ENCODE peak calls at places on chromosomes 2 and 18, in six cellular contexts. I is A673, C is endodermal cell, Q is heart right ventricle, O is lower lobe of right lung, U is ovary. M is an unnamed sample. For H3K4me1, the result is how much of the 10 kb centered on the place peaks cover.

GRCh38 chr18:55515946-55516710 is 71.9 kb downstream of the TCF4 start:
- DNase-seq in I (no peak), C (no peak), Q (no peak), O (no peak), U (no peak), M (no peak)

GRCh38 chr2:219875036-219875435 is 247.6 kb downstream of the SLC4A3 start:
- DNase-seq in I (no peak), C (no peak), Q (no peak), O (no peak), U (no peak), M (no peak)

GRCh38 chr2:86223098-86223681 is 23.9 kb downstream of the MRPL35 start:
- DNase-seq in I (no peak), C (peak), Q (peak), O (no peak), U (peak), M (peak)

GRCh38 chr2:165646321-165646801 is 147.7 kb downstream of the GALNT3 start:
- DNase-seq in I (peak), C (no peak), Q (no peak), O (no peak), U (no peak), M (no peak)

GRCh38 chr18:8218263-8218662 is 391.0 kb upstream of the RAB12 start:
- DNase-seq in I (no peak), C (no peak), Q (no peak), O (no peak), U (no peak), M (no peak)

GRCh38 chr18:63322908-63323634 is 3.5 kb upstream of the BCL2 start:
- DNase-seq in I (peak), C (peak), Q (no peak), O (no peak), U (peak), M (no peak)

GRCh38 chr2:30580394-30580793 is 133.3 kb downstream of the LCLAT1 start:
- DNase-seq in I (no peak), C (no peak), Q (no peak), O (no peak), U (no peak), M (no peak)

GRCh38 chr2:120399889-120400240 is 53.9 kb downstream of the INHBB start:
- DNase-seq in I (no peak), C (no peak), Q (no peak), O (no peak), U (peak), M (no peak)

GRCh38 chr2:41836944-41837343 is 210.9 kb upstream of the PKDCC start:
- DNase-seq in I (peak), C (peak), Q (no peak), O (no peak), U (no peak), M (no peak)

GRCh38 chr2:203330434-203330833 is 2.2 kb downstream of the ABI2 start:
- DNase-seq in I (peak), C (no peak), Q (no peak), O (no peak), U (no peak), M (no peak)

GRCh38 chr2:151857650-151858049 is 29.4 kb upstream of the ARL5A start:
- DNase-seq in I (no peak), C (no peak), Q (no peak), O (no peak), U (no peak), M (no peak)

GRCh38 chr2:223076573-223076972 is 24.6 kb downstream of the KCNE4 start:
- DNase-seq in I (no peak), C (no peak), Q (no peak), O (no peak), U (no peak), M (no peak)

GRCh38 chr2:166361351-166362153 is 14.2 kb downstream of the SCN9A start:
- DNase-seq in I (peak), C (no peak), Q (no peak), O (no peak), U (no peak), M (no peak)

GRCh38 chr2:220736778-220737177 is 835.3 kb downstream of the EPHA4 start:
- DNase-seq in I (no peak), C (peak), Q (no peak), O (no peak), U (no peak), M (no peak)

GRCh38 chr2:181407171-181407570 is 50.0 kb upstream of the ITGA4 start:
- DNase-seq in I (no peak), C (no peak), Q (no peak), O (no peak), U (no peak), M (no peak)

GRCh38 chr2:239943991-239944441 is 81.1 kb downstream of the NDUFA10 start:
- DNase-seq in I (no peak), C (no peak), Q (no peak), O (peak), U (peak), M (no peak)

GRCh38 chr2:58466803-58467202 is 225.7 kb upstream of the FANCL start:
- DNase-seq in I (peak), C (no peak), Q (no peak), O (no peak), U (no peak), M (no peak)

GRCh38 chr2:196278491-196278911 is 107.1 kb upstream of the STK17B start:
- DNase-seq in I (no peak), C (no peak), Q (no peak), O (no peak), U (no peak), M (peak)

DNA sequence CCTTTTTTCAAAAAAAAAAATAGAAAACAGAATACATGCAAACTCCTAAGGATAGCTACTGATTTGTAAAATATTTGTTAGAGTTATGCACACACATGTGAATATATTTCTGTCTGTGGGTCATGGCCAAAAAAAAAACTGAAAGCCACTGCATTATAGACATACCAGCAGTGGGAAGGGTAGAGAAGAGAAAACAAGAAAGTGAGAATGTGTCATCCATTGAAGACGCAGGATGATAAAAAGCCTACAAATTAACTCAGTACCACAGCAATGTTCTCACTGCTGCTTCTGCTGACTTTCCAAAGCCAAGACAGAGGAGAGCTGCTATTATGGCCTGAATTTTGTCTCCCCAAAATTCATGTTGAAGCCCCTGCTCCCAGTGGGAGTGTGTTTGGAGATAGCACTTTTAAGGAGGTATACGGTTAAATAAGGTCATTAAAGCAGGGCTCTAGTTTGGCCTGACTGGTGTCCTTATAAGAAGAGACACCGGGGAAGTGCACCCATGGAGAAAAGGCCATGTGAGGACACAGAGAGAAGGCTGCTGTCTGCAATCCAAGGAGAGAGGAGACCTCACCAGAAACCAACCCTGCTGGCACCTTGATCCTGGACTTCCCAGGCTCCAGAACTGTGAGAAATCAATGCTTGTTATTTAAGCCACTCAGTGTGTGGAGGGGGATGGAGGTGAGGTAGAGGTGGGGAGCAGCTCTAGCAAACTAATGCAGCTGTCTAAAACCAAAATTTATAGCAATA is 61.8 kb downstream of the RPL31 start:
- DNase-seq in I (no peak), C (no peak), Q (no peak), O (no peak), U (no peak), M (no peak)
- H3K4me1 ChIP-seq in I (under half), C (under half), Q (under half), O (under half), U (under half), M (under half)

GRCh38 chr18:78622251-78622953 is 357.2 kb upstream of the SALL3 start:
- DNase-seq in I (no peak), C (no peak), Q (no peak), O (no peak), U (no peak), M (no peak)

GRCh38 chr18:78623142-78623541 is 356.5 kb upstream of the SALL3 start:
- DNase-seq in I (no peak), C (no peak), Q (no peak), O (peak), U (no peak), M (no peak)

GRCh38 chr18:78625895-78626294 is 353.7 kb upstream of the SALL3 start:
- DNase-seq in I (no peak), C (no peak), Q (no peak), O (no peak), U (no peak), M (no peak)

GRCh38 chr18:78625446-78625845 is 354.2 kb upstream of the SALL3 start:
- DNase-seq in I (no peak), C (no peak), Q (no peak), O (no peak), U (no peak), M (no peak)

DNA sequence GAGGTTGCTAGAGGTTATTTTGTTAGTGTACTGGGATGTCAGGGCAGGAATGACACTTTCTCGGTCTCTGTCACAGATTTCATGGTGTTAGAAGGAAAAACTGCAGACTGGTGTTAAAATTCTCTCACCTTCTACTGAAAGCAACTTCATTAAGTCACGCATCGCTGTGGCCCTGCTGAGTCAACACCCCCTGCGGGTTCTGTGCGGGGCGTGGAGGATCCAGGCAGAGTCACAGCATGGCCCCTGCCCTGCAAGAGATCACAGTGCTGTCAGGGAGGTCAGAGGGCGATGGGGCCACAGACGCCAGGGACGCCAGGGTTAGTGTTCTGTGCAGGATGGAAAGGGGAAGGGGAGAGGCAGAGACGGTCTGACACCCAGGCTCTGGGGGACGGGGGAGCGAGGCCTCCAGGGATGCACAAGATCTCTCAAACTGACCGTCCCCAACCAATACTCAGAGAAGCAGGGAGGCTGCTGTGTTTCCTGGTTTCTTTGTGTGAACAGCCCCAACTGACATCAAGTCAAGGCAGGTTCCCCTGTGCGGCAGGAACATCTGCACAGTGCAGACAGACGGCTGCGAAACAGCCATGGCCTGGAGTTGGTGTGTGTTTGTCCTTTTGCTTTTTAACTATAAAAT is 354.9 kb upstream of the SALL3 start:
- DNase-seq in I (no peak), C (peak), Q (no peak), O (no peak), U (no peak), M (no peak)
- H3K4me1 ChIP-seq in I (under half), C (under half), Q (under half), O (under half), U (under half), M (under half)

GRCh38 chr2:8297376-8298213 is 384.3 kb upstream of the ID2 start:
- DNase-seq in I (no peak), C (no peak), Q (no peak), O (no peak), U (no peak), M (no peak)

GRCh38 chr2:8298783-8299182 is 383.1 kb upstream of the ID2 start:
- DNase-seq in I (no peak), C (no peak), Q (no peak), O (peak), U (no peak), M (no peak)

GRCh38 chr2:8303322-8303832 is 378.5 kb upstream of the ID2 start:
- DNase-seq in I (no peak), C (no peak), Q (peak), O (peak), U (no peak), M (peak)

GRCh38 chr2:8300216-8300615 is 381.6 kb upstream of the ID2 start:
- DNase-seq in I (no peak), C (no peak), Q (no peak), O (no peak), U (no peak), M (no peak)

GRCh38 chr2:8300905-8301304 is 381.0 kb upstream of the ID2 start:
- DNase-seq in I (no peak), C (peak), Q (no peak), O (no peak), U (no peak), M (no peak)
- H3K4me1 ChIP-seq in I (under half), C (under half), Q (half or more), O (under half), U (under half), M (under half)

DNA sequence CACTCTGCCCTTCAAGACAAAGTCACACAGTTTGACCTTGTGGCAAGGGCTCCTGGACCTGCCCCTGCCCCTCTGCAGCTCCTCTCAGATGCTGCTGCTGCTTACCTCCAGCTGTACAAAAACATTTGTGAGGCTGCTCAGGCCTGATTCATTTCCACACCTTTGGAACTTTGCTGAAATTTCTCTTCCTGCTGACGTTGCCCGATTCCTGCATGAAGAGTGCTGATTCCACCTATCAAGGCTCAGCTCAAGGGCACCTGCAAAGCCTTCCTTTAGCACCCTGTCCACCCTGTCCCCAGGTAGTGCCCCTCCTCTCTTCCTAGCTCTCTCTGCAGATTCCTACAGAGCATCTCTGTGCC is 738.3 kb upstream of the HS6ST1 start:
- DNase-seq in I (no peak), C (no peak), Q (no peak), O (no peak), U (no peak), M (no peak)
- H3K4me1 ChIP-seq in I (under half), C (under half), Q (under half), O (under half), U (under half), M (under half)